ENCODE peak calls at places on chromosomes 3 and 15, in six cellular contexts. M is colonic mucosa, R is astrocyte of the cerebellum, D is HepG2, I is lower leg skin, K is HL-60. A is an unnamed sample.

GRCh38 chr15:63888146-63888545 is 54.4 kb upstream of the HERC1 start:
- DNase-seq in I (no peak), K (no peak), R (no peak), M (no peak), D (no peak), A (no peak)

GRCh38 chr15:74826911-74827310 is 484 bp downstream of the CPLX3 start:
- DNase-seq in K (no peak), D (no peak), M (no peak), I (no peak), R (no peak), A (no peak)

GRCh38 chr3:146449076-146449475 is 20.3 kb downstream of the PLSCR2 start:
- DNase-seq in D (no peak), K (no peak), I (no peak), M (no peak), R (no peak), A (no peak)

GRCh38 chr15:87268675-87269074 is 987.9 kb downstream of the NTRK3 start:
- DNase-seq in K (no peak), I (no peak), D (no peak), R (no peak), M (no peak), A (no peak)

GRCh38 chr3:901953-902778 is 190.7 kb upstream of the CNTN6 start:
- DNase-seq in K (no peak), M (no peak), R (no peak), I (no peak), D (no peak), A (no peak)

GRCh38 chr3:57889807-57890206 is 118.4 kb upstream of the FLNB start:
- DNase-seq in D (no peak), K (no peak), R (no peak), M (no peak), I (no peak), A (no peak)

GRCh38 chr15:85588657-85589056 is 206.1 kb downstream of the KLHL25 start:
- DNase-seq in M (no peak), R (no peak), K (no peak), D (no peak), I (no peak), A (no peak)

GRCh38 chr3:126316515-126316939 is 40.7 kb downstream of the KLF15 start:
- DNase-seq in K (no peak), I (peak), M (no peak), D (no peak), R (no peak), A (no peak)

GRCh38 chr15:66032006-66032405 is 162.7 kb downstream of the RAB11A start:
- DNase-seq in R (no peak), K (no peak), M (no peak), D (no peak), I (no peak), A (no peak)

GRCh38 chr3:70832035-70832795 is 519.8 kb upstream of the MDFIC2 start:
- DNase-seq in D (no peak), M (no peak), I (no peak), R (peak), K (no peak), A (peak)

DNA sequence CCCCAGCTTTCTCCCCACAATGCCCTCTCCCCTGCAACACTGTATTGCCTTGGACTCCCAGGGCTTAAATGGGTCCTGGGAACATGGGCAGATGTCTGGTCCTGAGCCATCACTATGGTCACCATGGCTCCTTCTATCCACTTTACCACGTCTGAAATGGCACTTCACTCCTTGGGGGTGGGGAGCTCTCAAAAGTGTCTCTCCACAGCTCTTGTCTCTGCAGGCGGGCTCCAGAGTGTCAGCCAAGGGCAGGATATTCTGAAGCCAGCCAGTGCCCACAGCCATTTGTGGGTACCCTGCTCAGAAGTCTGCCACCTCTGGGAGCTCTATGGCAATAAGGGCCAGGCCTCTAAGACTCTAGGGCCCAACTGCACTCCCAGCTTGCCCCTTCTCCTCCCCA is 163.9 kb downstream of the PPM1L start:
- DNase-seq in M (no peak), I (no peak), K (no peak), R (no peak), D (no peak), A (no peak)
- TF ChIP-seq CTCF in M (no peak), I (no peak), K (no peak), R (no peak), D (no peak), A (no peak)

DNA sequence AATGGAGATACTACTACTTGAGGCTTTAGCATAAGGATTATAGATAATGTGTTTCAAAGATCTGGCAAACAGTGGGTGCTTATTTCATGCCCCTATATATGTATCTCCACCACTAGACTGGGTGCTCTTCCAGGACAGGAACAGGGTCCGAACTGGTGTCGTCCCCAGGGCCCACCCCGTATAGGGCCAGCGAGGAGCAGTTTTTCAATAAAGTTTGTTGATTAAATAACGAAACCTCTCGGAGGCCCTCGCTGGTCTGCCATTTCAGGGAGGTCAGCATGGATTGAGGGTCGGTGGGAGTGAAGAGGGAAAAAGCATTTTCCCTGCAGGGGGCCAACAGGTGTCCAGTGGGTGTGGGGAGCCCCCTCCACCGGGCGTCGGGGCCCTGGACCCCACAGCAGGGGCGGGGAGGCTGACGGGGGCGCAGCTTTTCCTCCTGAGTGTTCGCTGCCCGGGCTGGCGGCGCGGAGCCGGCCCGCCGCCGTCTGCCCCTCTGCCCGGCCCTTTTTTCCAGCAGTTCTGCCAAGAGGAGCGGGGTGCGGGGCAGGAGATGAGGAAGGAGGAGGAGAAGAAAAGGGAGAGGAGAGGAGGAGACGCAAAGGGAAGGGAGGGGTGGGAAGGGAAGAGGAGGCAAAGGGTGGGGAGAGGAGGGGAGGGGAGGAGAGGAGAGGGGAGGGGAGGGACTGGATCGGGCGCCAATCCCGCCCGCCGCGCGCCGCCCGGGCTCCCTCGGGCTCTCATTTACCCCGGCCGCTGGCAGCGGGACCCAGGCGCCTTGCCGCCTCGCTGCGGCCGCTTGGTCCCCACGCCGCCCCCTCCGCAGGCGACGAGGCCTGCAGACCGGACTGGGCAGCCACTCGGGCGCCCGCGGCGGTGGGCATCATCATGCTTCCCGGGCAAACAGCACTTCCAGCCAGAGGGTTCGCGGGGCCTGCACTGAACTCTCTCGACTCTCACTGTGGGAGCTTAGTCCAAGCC is 66.3 kb downstream of the ISG20 start:
- DNase-seq in D (no peak), R (no peak), M (peak), K (no peak), I (peak), A (no peak)
- H3K4me3 ChIP-seq in D (peak), R (peak), M (peak), K (no peak), I (peak), A (peak)

GRCh38 chr3:149658444-149659172 is 783 bp upstream of the WWTR1 start:
- DNase-seq in K (no peak), D (no peak), M (peak), R (peak), I (peak), A (no peak)
- TF ChIP-seq CTCF in K (no peak), D (peak), M (no peak), R (peak), I (no peak), A (no peak)

DNA sequence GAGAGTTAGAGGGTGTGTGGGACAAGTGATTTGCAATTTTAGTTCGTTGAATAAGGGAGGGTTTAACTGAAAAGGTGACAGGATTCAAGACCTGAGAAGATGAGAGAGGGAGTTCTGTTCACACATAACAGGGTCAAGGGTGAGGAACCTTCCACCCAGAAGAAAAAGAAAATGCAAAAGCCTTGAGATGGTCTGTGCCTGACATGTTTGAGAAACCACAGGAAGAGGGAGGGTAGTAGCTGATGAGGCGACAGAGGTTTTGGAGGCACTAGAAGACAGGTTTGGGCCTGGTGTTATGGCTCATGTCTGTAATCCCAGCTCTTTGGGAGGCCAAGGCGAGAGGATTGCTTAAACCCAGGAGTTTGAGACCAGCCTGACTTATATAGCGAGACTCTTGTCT is 616 bp upstream of the SLC25A20 start:
- DNase-seq in R (no peak), K (peak), I (no peak), M (no peak), D (no peak), A (no peak)
- H3K4me3 ChIP-seq in R (peak), K (no peak), I (no peak), M (peak), D (no peak), A (no peak)